ENCODE peak calls at places on chromosome 22, in six cellular contexts. S, Q, C, Z, A and X are unnamed samples.

GRCh38 chr22:46303347-46303965 is 6.8 kb downstream of the GTSE1 start:
- DNase-seq in C (no peak), Z (no peak), A (no peak), S (no peak), Q (no peak), X (no peak)

GRCh38 chr22:40026641-40027040 is 31.9 kb downstream of the FAM83F start:
- DNase-seq in Q (no peak), S (no peak), A (no peak), C (no peak), Z (no peak), X (no peak)

GRCh38 chr22:40040927-40041326 is 46.2 kb downstream of the FAM83F start:
- DNase-seq in Q (no peak), Z (no peak), C (no peak), A (peak; percentile 21), S (no peak), X (no peak)

GRCh38 chr22:24155597-24156145 is 25.6 kb upstream of the SUSD2 start:
- DNase-seq in Q (peak; percentile 52), Z (no peak), C (peak; percentile 57), A (peak; percentile 65), S (peak; percentile 55), X (peak; percentile 91)

GRCh38 chr22:36332623-36333331 is 55.0 kb downstream of the MYH9 start:
- DNase-seq in S (no peak), Z (no peak), A (peak; percentile 92), C (no peak), Q (peak; percentile 75), X (peak; percentile 74)

GRCh38 chr22:44096736-44097135 is 72.6 kb downstream of the PARVB start:
- DNase-seq in C (no peak), Z (no peak), A (no peak), S (no peak), Q (no peak), X (no peak)

GRCh38 chr22:37058917-37059701 is 7.6 kb downstream of the KCTD17 start:
- DNase-seq in Z (no peak), C (no peak), S (no peak), A (no peak), Q (no peak), X (peak; percentile 77)

GRCh38 chr22:30635273-30636225 is at the start of gene SLC35E4:
- DNase-seq in A (peak; percentile 95), S (peak; percentile 92), C (peak; percentile 97), Z (peak; percentile 46), Q (peak; percentile 90), X (peak; percentile 99)

GRCh38 chr22:24060375-24060788 is 49.3 kb downstream of the CABIN1 start:
- DNase-seq in Z (peak; percentile 64), A (peak; percentile 85), Q (no peak), C (no peak), S (no peak), X (no peak)

GRCh38 chr22:31337178-31337577 is 9.0 kb downstream of the PATZ1 start:
- DNase-seq in S (no peak), Q (no peak), A (no peak), Z (no peak), C (no peak), X (no peak)

GRCh38 chr22:39984006-39984405 is 10.7 kb upstream of the FAM83F start:
- DNase-seq in C (no peak), A (no peak), S (no peak), Z (no peak), Q (no peak), X (no peak)

GRCh38 chr22:35479359-35479758 is 61.3 kb upstream of the RASD2 start:
- DNase-seq in A (no peak), Q (no peak), Z (no peak), S (peak; percentile 20), C (no peak), X (no peak)

GRCh38 chr22:35313311-35314121 is 13.8 kb downstream of the TOM1 start:
- DNase-seq in A (peak; percentile 90), Q (no peak), Z (peak; percentile 84), C (peak; percentile 12), S (no peak), X (no peak)

GRCh38 chr22:46361861-46362220 is 26.3 kb downstream of the TRMU start:
- DNase-seq in S (no peak), C (no peak), A (no peak), Q (no peak), Z (no peak), X (peak; percentile 40)

GRCh38 chr22:44702479-44703219 is 645 bp downstream of the PRR5 start:
- DNase-seq in Z (no peak), A (peak; percentile 35), S (peak; percentile 64), C (peak; percentile 40), Q (peak; percentile 40), X (peak; percentile 90)

GRCh38 chr22:31556627-31557203 is 60.4 kb downstream of the SFI1 start:
- DNase-seq in C (no peak), Q (peak; percentile 41), A (no peak), S (no peak), Z (no peak), X (peak; percentile 48)